ENCODE peak calls at places on chromosomes 4 and X, in ten cellular contexts. X is neural progenitor cell, A is WERI-Rb-1, D is ovary, I is right lobe of liver, U is left lung, F is cardiac muscle cell, O is uterus, L is Peyer's patch, W is esophagus squamous epithelium. N is an unnamed sample. For H3K9me3, the result is how much of the 10 kb centered on the place peaks cover.

GRCh38 chr4:21469438-21470032 is 479.0 kb downstream of the KCNIP4 start:
- DNase-seq in D (no peak), L (no peak), X (peak), F (peak), U (no peak), A (no peak), W (no peak), O (no peak), I (no peak), N (no peak)

GRCh38 chr4:137700072-137700471 is 167.8 kb upstream of the PCDH18 start:
- DNase-seq in X (no peak), O (no peak), U (no peak), F (no peak), D (no peak), W (no peak), L (no peak), A (no peak), I (no peak), N (no peak)

GRCh38 chr4:122783301-122784215 is 43.1 kb upstream of the FGF2 start:
- DNase-seq in X (peak), U (peak), D (peak), I (peak), A (no peak), O (no peak), W (no peak), L (no peak), F (peak), N (no peak)

GRCh38 chrX:44104699-44105098 is 131.5 kb upstream of the NDP start:
- DNase-seq in O (no peak), X (no peak), A (no peak), L (no peak), U (no peak), I (no peak), D (no peak), F (no peak), W (no peak), N (no peak)

GRCh38 chr4:47692691-47693090 is 145.2 kb downstream of the CORIN start:
- DNase-seq in I (no peak), D (no peak), U (no peak), O (no peak), W (no peak), X (no peak), L (no peak), A (no peak), F (no peak), N (no peak)

GRCh38 chr4:158209825-158210807 is at the start of gene TMEM144:
- DNase-seq in O (peak), F (peak), I (peak), X (peak), D (peak), L (peak), W (peak), U (peak), A (peak), N (no peak)

GRCh38 chr4:83362492-83363329 is 28.1 kb upstream of the HPSE start:
- DNase-seq in F (peak), W (no peak), O (no peak), I (no peak), L (no peak), U (no peak), A (no peak), D (no peak), X (no peak), N (no peak)

GRCh38 chr4:155570661-155571060 is 96.0 kb upstream of the GUCY1A1 start:
- DNase-seq in D (no peak), W (no peak), I (no peak), A (no peak), F (no peak), L (no peak), O (no peak), X (no peak), U (no peak), N (no peak)

GRCh38 chr4:56782019-56782418 is 39.5 kb downstream of the SPINK2 start:
- DNase-seq in F (no peak), X (no peak), L (no peak), D (no peak), A (no peak), I (no peak), O (no peak), U (no peak), W (no peak), N (no peak)

GRCh38 chr4:81454498-81454897 is 17.2 kb downstream of the RASGEF1B start:
- DNase-seq in U (no peak), W (no peak), F (no peak), X (no peak), I (no peak), A (no peak), O (no peak), L (no peak), D (no peak), N (no peak)

GRCh38 chr4:20391224-20391623 is 139.5 kb downstream of the SLIT2 start:
- DNase-seq in U (no peak), D (no peak), L (no peak), W (no peak), F (peak), A (no peak), X (no peak), O (no peak), I (no peak), N (no peak)

GRCh38 chr4:109873791-109874514 is 26.0 kb downstream of the LRIT3 start:
- DNase-seq in W (no peak), F (peak), I (no peak), X (no peak), L (no peak), A (peak), O (no peak), D (no peak), U (peak), N (no peak)

GRCh38 chr4:159367421-159368105 is 264.7 kb downstream of the RAPGEF2 start:
- DNase-seq in W (no peak), F (no peak), O (no peak), U (no peak), L (no peak), I (no peak), X (no peak), A (no peak), D (no peak), N (no peak)

GRCh38 chrX:15758140-15758539 is 20.1 kb downstream of the CA5B start:
- DNase-seq in X (no peak), O (no peak), U (no peak), L (no peak), I (no peak), A (no peak), W (no peak), F (no peak), D (no peak), N (no peak)

GRCh38 chr4:102180080-102180479 is 165.2 kb downstream of the SLC39A8 start:
- DNase-seq in U (no peak), F (peak), I (no peak), X (no peak), L (no peak), D (no peak), W (no peak), A (no peak), O (no peak), N (no peak)

GRCh38 chr4:151035321-151035720 is 20.2 kb upstream of the LRBA start:
- DNase-seq in W (no peak), L (no peak), D (no peak), O (no peak), I (no peak), A (no peak), U (no peak), X (no peak), F (no peak), N (no peak)

GRCh38 chr4:45662996-45663395 is 460.9 kb downstream of the GABRG1 start:
- DNase-seq in F (peak), X (peak), W (no peak), L (no peak), D (no peak), I (no peak), A (no peak), U (no peak), O (no peak), N (no peak)

GRCh38 chr4:80295841-80296240 is 29.4 kb downstream of the FGF5 start:
- DNase-seq in U (no peak), X (no peak), O (no peak), D (no peak), F (no peak), W (no peak), I (no peak), A (no peak), L (no peak), N (no peak)

GRCh38 chr4:16289872-16290554 is 63.7 kb upstream of the TAPT1 start:
- DNase-seq in A (no peak), W (no peak), D (no peak), X (peak), O (no peak), U (no peak), I (no peak), F (peak), L (no peak), N (no peak)

GRCh38 chrX:41317487-41318208 is 16.3 kb upstream of the DDX3X start:
- DNase-seq in W (no peak), U (no peak), F (peak), A (no peak), D (no peak), O (no peak), X (no peak), I (no peak), L (no peak), N (no peak)

GRCh38 chr4:16082424-16083216 is 1.2 kb downstream of the PROM1 start:
- DNase-seq in W (no peak), U (peak), L (peak), D (no peak), I (peak), O (no peak), F (peak), X (peak), A (peak), N (no peak)

GRCh38 chr4:90498175-90498574 is 371.0 kb downstream of the CCSER1 start:
- DNase-seq in W (no peak), U (no peak), O (no peak), X (no peak), D (no peak), A (no peak), I (no peak), F (no peak), L (no peak), N (no peak)

GRCh38 chrX:56382278-56382677 is 150.1 kb downstream of the KLF8 start:
- DNase-seq in D (no peak), I (no peak), W (no peak), O (no peak), L (no peak), U (no peak), F (no peak), X (no peak), A (no peak), N (no peak)

GRCh38 chrX:56385336-56385735 is 153.2 kb downstream of the KLF8 start:
- DNase-seq in U (no peak), L (no peak), F (no peak), A (no peak), X (no peak), W (no peak), O (no peak), D (no peak), I (no peak), N (peak)

DNA sequence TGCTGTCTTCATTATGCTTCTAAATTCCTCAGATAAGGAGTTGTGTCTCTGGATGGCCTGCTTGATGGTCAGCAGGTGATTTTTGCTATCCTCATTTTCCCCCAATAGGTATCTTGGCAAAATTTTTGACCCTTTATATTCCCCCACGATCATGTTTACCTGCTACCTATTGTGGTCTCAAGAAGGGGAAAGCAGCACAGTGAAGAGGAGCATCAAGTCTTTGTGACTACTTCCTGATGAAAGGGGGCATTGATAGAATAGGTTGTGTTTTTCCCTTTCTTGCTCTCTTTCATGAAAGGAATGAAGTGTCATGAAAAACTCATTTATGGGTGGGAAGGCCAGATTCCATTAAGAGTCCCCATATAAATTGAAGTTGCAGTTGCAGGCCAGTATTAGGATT is 153.8 kb downstream of the KLF8 start:
- DNase-seq in U (no peak), W (no peak), F (no peak), L (no peak), D (no peak), O (no peak), I (no peak), A (no peak), X (no peak), N (no peak)
- H3K9me3 ChIP-seq in U (under half), W (under half), F (under half), L (under half), D (under half), O (under half), I (under half), A (under half), X (under half), N (under half)

DNA sequence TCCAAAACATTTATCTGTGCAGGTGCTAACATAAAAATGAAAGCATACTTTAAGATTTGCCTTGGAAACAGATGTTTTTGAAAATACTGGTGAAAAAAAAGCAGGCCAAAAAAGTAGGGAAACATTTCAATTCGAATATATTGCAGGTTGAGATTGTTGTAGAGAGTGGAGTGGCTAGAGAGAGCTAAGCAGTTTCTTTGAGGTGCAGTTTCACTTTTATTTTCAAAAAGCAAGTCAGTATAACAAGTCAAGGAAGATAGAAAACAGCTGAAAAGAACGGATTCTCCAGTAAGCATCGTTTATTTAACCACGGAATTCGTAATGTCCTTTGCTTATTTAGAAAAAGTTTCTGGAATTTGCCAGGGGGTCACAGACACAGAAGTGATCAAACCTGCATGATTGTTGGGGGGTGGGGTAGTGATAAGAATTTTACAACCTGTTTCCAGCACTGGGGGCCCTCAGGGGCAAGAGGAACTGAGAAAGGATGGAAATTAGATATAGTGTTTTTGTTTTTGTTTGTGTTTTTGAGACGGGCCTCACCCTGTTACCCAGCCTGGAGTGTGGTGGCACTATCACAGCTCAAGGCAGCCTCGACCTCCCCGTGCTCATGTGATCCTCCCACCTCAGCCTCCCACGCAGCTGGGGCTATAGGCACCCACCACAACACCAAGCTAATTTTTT is 175.0 kb downstream of the TENM3 start:
- DNase-seq in W (no peak), L (no peak), O (no peak), X (no peak), I (no peak), D (no peak), F (no peak), A (no peak), U (no peak), N (no peak)
- H3K9me3 ChIP-seq in W (under half), L (under half), O (under half), X (under half), I (under half), D (under half), F (under half), A (under half), U (under half), N (under half)

GRCh38 chrX:151279161-151279560 is 102.8 kb downstream of the GPR50 start:
- DNase-seq in A (no peak), D (no peak), U (no peak), I (no peak), L (no peak), F (no peak), W (no peak), X (peak), O (no peak), N (no peak)
- H3K9me3 ChIP-seq in A (under half), D (under half), U (under half), I (under half), L (under half), F (under half), W (under half), X (under half), O (under half), N (under half)

DNA sequence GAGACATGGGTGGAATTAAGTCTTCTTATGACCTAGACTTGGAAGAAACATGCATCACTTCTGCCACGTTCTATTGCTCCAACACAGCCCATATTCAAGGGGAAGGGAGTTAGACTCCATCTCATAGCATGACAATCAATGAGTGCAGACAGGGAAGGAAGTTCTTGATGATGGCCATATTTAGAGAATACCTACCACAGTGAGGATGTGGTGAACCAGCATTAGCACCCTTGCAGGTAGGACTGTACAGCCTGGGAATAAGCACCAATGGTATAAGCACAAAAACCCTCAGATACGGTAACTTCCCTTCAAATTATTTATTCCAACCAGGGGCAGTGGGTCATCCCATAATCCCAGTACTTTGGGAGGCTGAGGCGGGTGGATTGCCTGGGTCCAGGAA is 29.8 kb downstream of the PAGE2 start:
- DNase-seq in D (no peak), L (no peak), O (no peak), W (no peak), X (no peak), F (no peak), I (no peak), A (no peak), U (no peak), N (no peak)
- H3K9me3 ChIP-seq in D (under half), L (under half), O (under half), W (under half), X (under half), F (under half), I (under half), A (under half), U (under half), N (under half)

GRCh38 chr4:6066191-6066590 is 48.0 kb upstream of the C4orf50 start:
- DNase-seq in I (no peak), W (no peak), U (no peak), X (no peak), D (no peak), A (no peak), F (no peak), L (no peak), O (no peak), N (no peak)
- H3K9me3 ChIP-seq in I (under half), W (under half), U (under half), X (under half), D (under half), A (under half), F (under half), L (under half), O (under half), N (under half)